ENCODE peak calls at places on chromosome 14, in four cellular contexts. G is HCT116, A is SK-N-SH, O is HepG2. C is an unnamed sample.

GRCh38 chr14:84025258-84026012 is 1504.5 kb upstream of the FLRT2 start:
- DNase-seq in G (no peak), A (no peak), O (no peak), C (no peak)

GRCh38 chr14:49940805-49941421 is 48.0 kb downstream of the ARF6 start:
- DNase-seq in G (no peak), A (no peak), O (no peak), C (no peak)

GRCh38 chr14:26522985-26523384 is 74.8 kb downstream of the NOVA1 start:
- DNase-seq in G (no peak), A (no peak), O (no peak), C (no peak)

GRCh38 chr14:100081997-100082625 is 16.9 kb downstream of the EVL start:
- DNase-seq in G (no peak), A (no peak), O (no peak), C (no peak)

GRCh38 chr14:59060841-59061240 is 127.6 kb upstream of the DAAM1 start:
- DNase-seq in G (no peak), A (no peak), O (no peak), C (no peak)

GRCh38 chr14:85487215-85487614 is 42.7 kb upstream of the FLRT2 start:
- DNase-seq in G (no peak), A (no peak), O (no peak), C (no peak)

GRCh38 chr14:102954081-102954789 is 31.8 kb downstream of the AMN start:
- DNase-seq in G (no peak), A (no peak), O (no peak), C (no peak)

GRCh38 chr14:91417134-91417982 is at the start of gene CCDC88C:
- DNase-seq in G (peak), A (peak), O (peak), C (peak)

GRCh38 chr14:32820182-32820581 is 118.5 kb upstream of the NPAS3 start:
- DNase-seq in G (no peak), A (no peak), O (no peak), C (no peak)

GRCh38 chr14:103113303-103113702 is 10.0 kb upstream of the TNFAIP2 start:
- DNase-seq in G (no peak), A (no peak), O (no peak), C (no peak)

GRCh38 chr14:80387563-80387981 is 176.3 kb upstream of the DIO2 start:
- DNase-seq in G (no peak), A (no peak), O (peak), C (no peak)

GRCh38 chr14:51488569-51489220 is 163.0 kb upstream of the FRMD6 start:
- DNase-seq in G (no peak), A (no peak), O (no peak), C (no peak)

GRCh38 chr14:77268989-77269595 is 1.9 kb downstream of the NGB start:
- DNase-seq in G (no peak), A (no peak), O (no peak), C (no peak)

GRCh38 chr14:74438351-74438915 is 12.4 kb upstream of the SYNDIG1L start:
- DNase-seq in G (no peak), A (no peak), O (no peak), C (no peak)

GRCh38 chr14:44898547-44898946 is 63.2 kb downstream of the KLHL28 start:
- DNase-seq in G (no peak), A (no peak), O (no peak), C (no peak)

GRCh38 chr14:92341791-92342190 is 18.8 kb downstream of the SLC24A4 start:
- DNase-seq in G (no peak), A (no peak), O (no peak), C (no peak)

GRCh38 chr14:22388669-22389625 is 200.1 kb downstream of the DAD1 start:
- DNase-seq in G (no peak), A (no peak), O (peak), C (no peak)

GRCh38 chr14:58390830-58391229 is 4.9 kb upstream of the TOMM20L start:
- DNase-seq in G (no peak), A (no peak), O (no peak), C (no peak)

GRCh38 chr14:20609215-20610001 is 18.2 kb upstream of the RNASE12 start:
- DNase-seq in G (peak), A (peak), O (peak), C (peak)

GRCh38 chr14:102500190-102500661 is 9.3 kb downstream of the ANKRD9 start:
- DNase-seq in G (no peak), A (no peak), O (no peak), C (no peak)

GRCh38 chr14:68401855-68402254 is 391.0 kb downstream of the ZFP36L1 start:
- DNase-seq in G (no peak), A (no peak), O (no peak), C (no peak)

GRCh38 chr14:24609667-24610344 is at the start of gene GZMH:
- DNase-seq in G (no peak), A (no peak), O (no peak), C (no peak)

GRCh38 chr14:32913725-32914124 is 25.0 kb upstream of the NPAS3 start:
- DNase-seq in G (no peak), A (peak), O (peak), C (no peak)

GRCh38 chr14:68627050-68627867 is 165.6 kb downstream of the ZFP36L1 start:
- DNase-seq in G (no peak), A (no peak), O (peak), C (no peak)

GRCh38 chr14:43184540-43184939 is 1322.5 kb downstream of the FSCB start:
- DNase-seq in G (no peak), A (no peak), O (no peak), C (no peak)

GRCh38 chr14:71070169-71070568 is 162.9 kb downstream of the PCNX1 start:
- DNase-seq in G (no peak), A (no peak), O (no peak), C (no peak)

GRCh38 chr14:76771432-76771980 is 10.2 kb downstream of the VASH1 start:
- DNase-seq in G (no peak), A (no peak), O (no peak), C (no peak)

GRCh38 chr14:81102217-81102616 is 118.5 kb downstream of the GTF2A1 start:
- DNase-seq in G (no peak), A (no peak), O (no peak), C (no peak)

GRCh38 chr14:93103392-93104080 is 12.2 kb downstream of the ITPK1 start:
- DNase-seq in G (no peak), A (peak), O (no peak), C (no peak)

GRCh38 chr14:24816011-24816928 is 182.3 kb upstream of the GZMB start:
- DNase-seq in G (no peak), A (no peak), O (peak), C (no peak)

GRCh38 chr14:106417224-106418049 is 891.1 kb downstream of the TMEM121 start:
- DNase-seq in G (peak), A (peak), O (peak), C (peak)

GRCh38 chr14:56244138-56244789 is 126.1 kb downstream of the PELI2 start:
- DNase-seq in G (no peak), A (no peak), O (no peak), C (no peak)

GRCh38 chr14:65792208-65792905 is 379.8 kb downstream of the FUT8 start:
- DNase-seq in G (peak), A (peak), O (no peak), C (no peak)

GRCh38 chr14:74347795-74348100 is 523 bp upstream of the VRTN start:
- DNase-seq in G (no peak), A (no peak), O (no peak), C (no peak)

GRCh38 chr14:21486640-21487087 is 9.7 kb downstream of the TOX4 start:
- DNase-seq in G (no peak), A (no peak), O (no peak), C (no peak)

GRCh38 chr14:65840118-65840751 is 427.7 kb downstream of the FUT8 start:
- DNase-seq in G (no peak), A (no peak), O (no peak), C (peak)

GRCh38 chr14:72439707-72440106 is 454.2 kb downstream of the DPF3 start:
- DNase-seq in G (no peak), A (no peak), O (no peak), C (no peak)
- TF ChIP-seq ZBTB33 in G (no peak), A (no peak), O (no peak), C (no peak)

GRCh38 chr14:61391119-61391518 is 69.7 kb downstream of the PRKCH start:
- DNase-seq in G (no peak), A (no peak), O (no peak), C (no peak)
- TF ChIP-seq ZBTB33 in G (no peak), A (no peak), O (no peak), C (no peak)

DNA sequence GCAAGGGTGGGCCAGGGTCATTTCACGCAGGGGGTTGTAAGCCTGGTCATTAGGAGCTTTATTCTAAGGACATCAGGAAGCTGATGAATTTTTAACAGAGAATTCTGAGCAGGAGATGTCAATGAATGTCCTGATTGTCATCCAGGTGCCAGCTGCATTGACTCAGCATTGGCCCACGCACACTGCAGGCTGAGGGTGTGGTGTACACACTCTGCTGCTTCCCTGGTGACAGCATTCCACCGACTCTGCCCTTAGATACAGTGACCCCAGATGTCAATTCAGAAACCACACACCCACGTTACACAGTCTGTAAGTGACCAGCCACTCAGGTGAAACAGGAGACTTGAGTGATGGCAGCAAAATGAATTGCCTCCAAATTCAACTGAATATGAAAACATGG is 582.6 kb downstream of the NRXN3 start:
- DNase-seq in G (no peak), A (no peak), O (no peak), C (no peak)
- TF ChIP-seq ZBTB33 in G (no peak), A (no peak), O (no peak), C (no peak)

DNA sequence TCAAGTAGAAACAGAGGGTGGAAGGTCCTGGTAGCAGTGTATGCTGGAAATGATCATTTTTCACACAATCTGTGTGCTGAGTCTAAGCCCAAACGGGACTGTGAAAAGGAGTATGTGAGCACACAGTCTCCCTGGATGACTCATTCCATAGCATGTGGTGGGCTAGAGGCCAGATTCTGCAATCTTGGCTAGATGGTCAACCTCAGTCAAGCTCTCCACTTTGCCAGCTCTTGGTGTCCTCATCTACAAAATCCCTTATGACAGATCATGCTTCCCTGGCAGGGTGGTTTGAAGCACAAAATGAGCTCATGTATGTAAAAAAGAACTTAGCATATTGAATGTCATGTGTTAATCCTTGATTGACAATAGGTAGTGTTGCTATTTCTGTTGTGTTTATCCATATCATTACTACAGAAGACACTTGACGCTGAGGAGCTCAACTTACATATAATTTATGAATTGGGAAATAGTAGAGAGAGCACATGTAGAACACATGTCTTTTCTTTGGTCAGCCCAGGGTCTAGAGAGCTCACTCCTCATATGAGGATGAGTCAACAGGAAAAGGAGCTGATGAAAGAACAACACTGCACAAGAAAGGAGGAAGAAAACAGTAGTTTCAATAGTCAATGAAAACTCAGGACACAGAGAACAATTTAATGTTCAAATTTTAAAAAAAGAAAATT is 517.5 kb downstream of the BCL11B start:
- DNase-seq in G (no peak), A (no peak), O (no peak), C (no peak)
- TF ChIP-seq ZBTB33 in G (no peak), A (no peak), O (no peak), C (no peak)

DNA sequence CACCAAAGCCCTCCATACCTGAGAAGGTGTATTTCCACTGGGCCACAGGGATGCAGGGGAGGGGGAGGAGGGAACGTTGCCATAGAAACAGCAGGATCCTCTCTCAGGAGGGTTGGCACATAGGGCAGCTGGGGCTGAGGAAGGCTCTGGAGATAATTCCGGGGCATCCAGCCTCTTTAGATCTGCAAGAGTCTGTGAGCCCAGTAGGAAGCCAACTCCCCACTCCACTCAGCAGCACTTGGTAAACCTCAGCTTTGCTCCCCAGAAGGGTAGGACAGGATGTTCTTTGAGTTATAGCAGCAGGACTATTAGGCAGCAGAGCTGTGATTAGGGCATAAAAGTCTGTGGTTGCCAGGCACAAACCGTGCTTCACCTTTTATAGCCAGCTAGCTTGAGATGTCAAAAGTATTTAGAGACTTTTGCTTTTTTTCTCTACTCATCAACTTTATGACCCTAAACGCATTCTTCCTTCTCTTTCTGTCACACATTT is 7.8 kb upstream of the PLEKHG3 start:
- DNase-seq in G (no peak), A (no peak), O (no peak), C (no peak)
- TF ChIP-seq ZBTB33 in G (no peak), A (no peak), O (no peak), C (no peak)

GRCh38 chr14:104893435-104894207 is 28.6 kb downstream of the CEP170B start:
- DNase-seq in G (no peak), A (no peak), O (no peak), C (no peak)
- TF ChIP-seq ZBTB33 in G (no peak), A (no peak), O (no peak), C (peak)

GRCh38 chr14:90294872-90295271 is 36.9 kb downstream of the NRDE2 start:
- DNase-seq in G (no peak), A (no peak), O (no peak), C (no peak)

GRCh38 chr14:90298230-90298629 is 33.5 kb downstream of the NRDE2 start:
- DNase-seq in G (no peak), A (no peak), O (no peak), C (no peak)

GRCh38 chr14:90293766-90294471 is 37.6 kb downstream of the PSMC1 start:
- DNase-seq in G (no peak), A (no peak), O (no peak), C (no peak)

GRCh38 chr14:90299408-90299807 is 32.3 kb downstream of the NRDE2 start:
- DNase-seq in G (no peak), A (no peak), O (no peak), C (no peak)

GRCh38 chr14:90295870-90296516 is 35.7 kb downstream of the NRDE2 start:
- DNase-seq in G (no peak), A (no peak), O (no peak), C (no peak)
- TF ChIP-seq ZBTB33 in G (no peak), A (no peak), O (no peak), C (no peak)

GRCh38 chr14:41350476-41350875 is 256.2 kb upstream of the LRFN5 start:
- DNase-seq in G (no peak), A (no peak), O (no peak), C (no peak)
- TF ChIP-seq ZBTB33 in G (no peak), A (no peak), O (no peak), C (no peak)

DNA sequence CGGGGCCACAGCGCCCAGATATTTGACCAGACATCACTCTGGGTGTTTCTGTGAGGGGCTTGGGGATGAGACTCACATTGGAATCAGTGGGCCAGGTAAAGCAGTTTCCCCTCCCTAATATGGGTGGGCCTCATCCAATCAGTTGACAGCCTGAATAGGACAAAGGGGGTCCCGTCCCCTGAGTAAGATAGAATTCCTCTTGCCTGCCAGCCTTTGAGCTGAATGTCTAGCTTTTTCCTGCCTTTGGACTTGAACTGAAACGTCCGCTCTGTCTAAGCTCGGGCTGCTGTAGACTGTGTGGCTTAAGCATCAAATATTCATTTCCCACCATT is 88.8 kb upstream of the DIO3 start:
- DNase-seq in G (no peak), A (no peak), O (no peak), C (no peak)
- TF ChIP-seq ZBTB33 in G (no peak), A (no peak), O (no peak), C (no peak)

C was measured in K562.